ENCODE peak calls at places on chromosomes 4 and X, in four cellular contexts. D, A, I and X are unnamed samples.

GRCh38 chr4:121950212-121950679 is 1.6 kb downstream of the TRPC3 start:
- DNase-seq in D (peak), I (peak), A (peak), X (peak)

GRCh38 chr4:74934016-74934821 is 1.3 kb downstream of the PARM1 start:
- DNase-seq in I (peak), A (peak), D (peak), X (peak)

GRCh38 chr4:146442801-146443200 is 78.9 kb downstream of the SLC10A7 start:
- DNase-seq in D (peak), I (no peak), A (no peak), X (peak)

GRCh38 chrX:24494544-24495113 is 29.5 kb downstream of the PDK3 start:
- DNase-seq in D (peak), I (no peak), A (no peak), X (peak)

GRCh38 chrX:724256-724655 is 93.7 kb downstream of the SHOX start:
- DNase-seq in A (no peak), I (no peak), D (no peak), X (peak)

GRCh38 chr4:97457253-97457652 is 686.0 kb downstream of the STPG2 start:
- DNase-seq in A (no peak), D (no peak), I (no peak), X (no peak)

GRCh38 chr4:52376107-52376704 is 282.9 kb downstream of the USP46 start:
- DNase-seq in I (no peak), A (no peak), D (peak), X (peak)

GRCh38 chrX:83446355-83446754 is 61.7 kb upstream of the POU3F4 start:
- DNase-seq in A (no peak), D (no peak), I (no peak), X (no peak)

GRCh38 chr4:100314057-100314456 is 123.8 kb upstream of the DDIT4L start:
- DNase-seq in D (no peak), I (no peak), A (no peak), X (no peak)

GRCh38 chr4:122218762-122219161 is 66.6 kb downstream of the BLTP1 start:
- DNase-seq in I (no peak), D (peak), A (no peak), X (peak)

GRCh38 chrX:72117636-72118215 is 14.0 kb downstream of the RTL5 start:
- DNase-seq in I (no peak), A (no peak), D (peak), X (no peak)

GRCh38 chr4:5974321-5974720 is 43.9 kb downstream of the C4orf50 start:
- DNase-seq in D (no peak), A (no peak), I (no peak), X (no peak)

GRCh38 chr4:2935762-2936743 is 27.2 kb downstream of the NOP14 start:
- DNase-seq in A (no peak), I (no peak), D (no peak), X (peak)

GRCh38 chr4:3708103-3708510 is 58.1 kb upstream of the ADRA2C start:
- DNase-seq in D (peak), I (no peak), A (no peak), X (peak)

GRCh38 chr4:145480257-145480656 is 1.4 kb upstream of the SMAD1 start:
- DNase-seq in A (no peak), D (no peak), I (no peak), X (no peak)

GRCh38 chr4:22220965-22221364 is 272.4 kb upstream of the KCNIP4 start:
- DNase-seq in A (no peak), D (no peak), I (no peak), X (peak)

GRCh38 chrX:119105826-119106225 is 21.8 kb downstream of the KIAA1210 start:
- DNase-seq in A (no peak), I (no peak), D (peak), X (peak)

GRCh38 chr4:127667772-127668171 is 35.0 kb downstream of the INTU start:
- DNase-seq in D (no peak), A (no peak), I (no peak), X (no peak)

GRCh38 chrX:40097101-40097491 is 662 bp downstream of the BCOR start:
- DNase-seq in D (no peak), A (no peak), I (no peak), X (no peak)

GRCh38 chr4:117623321-117623720 is 411.0 kb upstream of the NDST3 start:
- DNase-seq in I (no peak), D (no peak), A (no peak), X (no peak)

GRCh38 chr4:159504634-159505033 is 401.8 kb downstream of the RAPGEF2 start:
- DNase-seq in A (no peak), I (no peak), D (no peak), X (peak)

GRCh38 chrX:46796574-46797191 is 37.8 kb upstream of the SLC9A7 start:
- DNase-seq in I (peak), A (peak), D (peak), X (peak)

GRCh38 chr4:34619531-34620109 is 1624.7 kb downstream of the ARAP2 start:
- DNase-seq in I (no peak), D (no peak), A (no peak), X (no peak)

GRCh38 chr4:22237155-22237751 is 278.6 kb downstream of the ADGRA3 start:
- DNase-seq in A (peak), I (peak), D (no peak), X (peak)

GRCh38 chr4:54513231-54513630 is 144.5 kb upstream of the KIT start:
- DNase-seq in A (no peak), D (peak), I (no peak), X (peak)

GRCh38 chrX:114584434-114584943 is 603 bp downstream of the HTR2C start:
- DNase-seq in A (peak), I (peak), D (peak), X (no peak)

GRCh38 chr4:18020145-18020670 is 1.3 kb downstream of the LCORL start:
- DNase-seq in D (peak), A (peak), I (no peak), X (peak)

DNA sequence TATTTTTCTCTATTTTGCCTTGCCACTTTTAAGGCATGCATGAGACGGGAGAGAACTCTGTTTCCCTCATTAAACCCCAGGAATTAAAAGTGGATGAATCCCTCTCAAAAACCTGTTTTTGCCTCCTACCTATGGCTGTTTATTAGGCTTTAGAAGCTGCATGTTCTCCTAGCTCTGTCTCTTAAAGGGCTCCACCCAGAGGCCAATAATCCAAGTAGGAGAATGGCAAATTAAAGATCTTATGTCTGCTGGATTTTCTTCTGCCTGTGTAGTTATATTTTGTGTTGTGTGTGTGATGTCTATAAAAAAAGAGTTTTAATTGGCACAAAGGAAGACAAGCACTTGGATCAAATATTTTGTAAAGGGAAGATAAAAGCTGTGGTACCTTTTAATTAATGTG is 32.4 kb downstream of the MAGEC1 start:
- DNase-seq in A (no peak), D (no peak), I (no peak), X (no peak)
- TF ChIP-seq CTCF in A (peak), D (no peak), I (no peak), X (no peak)

GRCh38 chr4:154329939-154330338 is 161.7 kb downstream of the DCHS2 start:
- DNase-seq in I (no peak), D (peak), A (no peak), X (peak)

GRCh38 chr4:154329268-154329858 is 162.2 kb downstream of the DCHS2 start:
- DNase-seq in A (no peak), D (peak), I (no peak), X (peak)

GRCh38 chr4:154335588-154335987 is 156.0 kb downstream of the DCHS2 start:
- DNase-seq in D (no peak), A (no peak), I (no peak), X (no peak)

GRCh38 chr4:154328030-154328429 is 163.6 kb downstream of the DCHS2 start:
- DNase-seq in D (no peak), A (no peak), I (no peak), X (no peak)

DNA sequence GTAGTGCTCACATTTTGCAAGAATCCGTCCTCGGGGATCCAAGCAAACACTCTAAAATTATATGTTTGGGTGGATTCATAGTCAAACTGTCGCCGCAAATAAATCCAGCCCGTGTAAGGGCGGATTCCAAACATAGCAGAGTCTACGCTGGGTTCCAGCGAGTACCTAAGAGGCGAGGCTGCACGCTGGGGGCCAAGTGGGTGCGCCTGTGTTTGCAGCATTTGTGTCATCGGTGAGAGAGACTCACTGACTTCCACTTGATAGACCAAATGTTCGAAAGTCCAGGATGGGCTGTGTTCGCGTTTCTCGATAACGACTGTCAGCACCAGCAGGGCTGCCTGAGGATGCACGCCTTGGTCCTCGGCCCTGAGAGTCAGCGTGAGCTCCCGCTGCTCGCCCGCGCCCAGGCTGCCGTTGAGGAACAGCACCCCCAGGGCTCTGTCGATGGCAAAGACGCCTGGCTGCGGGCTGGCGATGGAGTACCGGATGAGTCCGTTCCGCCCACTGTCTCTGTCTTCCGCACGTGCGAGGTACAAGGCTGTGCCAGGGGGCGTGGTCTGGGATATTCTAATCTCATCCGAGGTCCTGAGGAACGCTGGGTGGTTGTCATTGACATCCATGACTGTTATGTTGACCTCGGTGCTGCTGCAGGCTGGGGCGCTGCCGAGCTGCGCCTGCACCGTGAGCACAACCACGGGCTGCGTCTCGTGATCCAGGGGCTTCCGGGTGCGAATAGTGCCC is 158.7 kb downstream of the DCHS2 start:
- DNase-seq in A (peak), D (no peak), I (peak), X (no peak)
- TF ChIP-seq CTCF in A (no peak), D (no peak), I (no peak), X (no peak)

GRCh38 chr4:70559216-70559830 is 32.7 kb upstream of the AMBN start:
- DNase-seq in D (peak), I (peak), A (no peak), X (peak)
- TF ChIP-seq CTCF in D (peak), I (peak), A (peak), X (peak)

DNA sequence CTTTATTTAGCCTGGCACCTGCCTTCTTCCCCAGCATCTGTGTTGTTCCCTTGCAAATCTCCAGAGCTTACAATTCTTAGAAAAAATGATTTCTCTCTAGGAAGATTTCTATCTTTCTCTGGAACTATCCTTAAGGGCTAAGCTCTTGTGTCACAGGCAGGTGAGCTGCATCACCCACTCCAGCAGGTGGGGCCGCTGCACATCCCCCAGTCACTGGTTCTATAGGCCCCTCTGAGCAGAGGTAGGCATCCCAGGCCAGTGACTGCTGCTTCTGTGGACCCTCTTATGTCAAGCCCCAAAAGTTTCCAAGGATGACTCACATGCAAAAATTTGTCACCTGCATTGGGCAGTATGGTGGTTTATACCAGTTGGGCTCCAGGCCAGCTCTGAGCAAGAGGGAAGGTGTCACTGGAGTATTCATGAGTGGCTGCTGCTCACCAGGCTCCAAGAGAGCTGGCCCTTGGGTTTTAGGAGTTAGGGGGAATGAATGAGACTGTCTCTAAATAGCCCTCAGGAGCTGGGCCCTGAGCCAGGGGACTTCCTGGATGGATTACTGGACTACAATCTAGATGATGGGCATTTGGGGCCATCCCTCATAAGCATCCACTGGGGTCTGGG is 208.1 kb upstream of the EOLA2 start:
- DNase-seq in I (peak), D (no peak), A (no peak), X (no peak)
- TF ChIP-seq CTCF in I (no peak), D (no peak), A (peak), X (no peak)